ENCODE peak calls at places on chromosome X, in nine cellular contexts. H is heart right ventricle; J is CD4-positive, alpha-beta T cell; N is nephron progenitor cell; M is fibroblast of pulmonary artery; D is tibial nerve; T is IMR-90; K is endothelial cell; I is RWPE1. W is an unnamed sample.

GRCh38 chrX:261167-261857 is 19.9 kb upstream of the PLCXD1 start:
- DNase-seq in H (peak), J (no peak), N (peak), M (peak), D (no peak), T (peak), K (no peak), I (no peak), W (no peak)

GRCh38 chrX:122586831-122587230 is 597.2 kb upstream of the GRIA3 start:
- DNase-seq in H (no peak), J (no peak), N (no peak), M (peak), D (no peak), T (no peak), K (no peak), I (no peak), W (no peak)

GRCh38 chrX:142156567-142156966 is 48.5 kb downstream of the MAGEC2 start:
- DNase-seq in H (no peak), J (no peak), N (peak), M (no peak), D (no peak), T (no peak), K (no peak), I (no peak), W (no peak)

GRCh38 chrX:56765816-56766553 is 36.9 kb downstream of the NBDY start:
- DNase-seq in H (no peak), J (no peak), N (no peak), M (peak), D (no peak), T (no peak), K (no peak), I (no peak), W (no peak)

GRCh38 chrX:126170715-126171114 is 4.6 kb upstream of the DCAF12L2 start:
- DNase-seq in H (no peak), J (no peak), N (no peak), M (no peak), D (no peak), T (no peak), K (no peak), I (no peak), W (no peak)

GRCh38 chrX:153590961-153591956 is 7.7 kb downstream of the CCNQ start:
- DNase-seq in H (no peak), J (no peak), N (no peak), M (no peak), D (no peak), T (no peak), K (no peak), I (no peak), W (no peak)

GRCh38 chrX:149527705-149528104 is 13.1 kb upstream of the EOLA1 start:
- DNase-seq in H (no peak), J (no peak), N (no peak), M (peak), D (no peak), T (peak), K (peak), I (peak), W (no peak)

GRCh38 chrX:115491766-115492165 is 69.2 kb upstream of the PLS3 start:
- DNase-seq in H (no peak), J (no peak), N (no peak), M (peak), D (no peak), T (peak), K (no peak), I (no peak), W (no peak)

GRCh38 chrX:11678174-11678573 is 12.5 kb upstream of the ARHGAP6 start:
- DNase-seq in H (no peak), J (no peak), N (no peak), M (no peak), D (no peak), T (no peak), K (peak), I (no peak), W (no peak)

GRCh38 chrX:115897956-115898355 is 272.6 kb upstream of the AGTR2 start:
- DNase-seq in H (no peak), J (no peak), N (no peak), M (no peak), D (no peak), T (no peak), K (no peak), I (no peak), W (no peak)

GRCh38 chrX:19747672-19748610 is 139.5 kb downstream of the SH3KBP1 start:
- DNase-seq in H (no peak), J (peak), N (no peak), M (no peak), D (no peak), T (no peak), K (no peak), I (no peak), W (no peak)

GRCh38 chrX:74853255-74853654 is 72.0 kb downstream of the NEXMIF start:
- DNase-seq in H (no peak), J (no peak), N (no peak), M (no peak), D (no peak), T (no peak), K (no peak), I (no peak), W (no peak)

GRCh38 chrX:46400530-46400929 is 144.7 kb downstream of the ZNF674 start:
- DNase-seq in H (no peak), J (no peak), N (no peak), M (no peak), D (no peak), T (no peak), K (no peak), I (no peak), W (no peak)

GRCh38 chrX:151679798-151680427 is 15.3 kb upstream of the PRRG3 start:
- DNase-seq in H (no peak), J (no peak), N (no peak), M (no peak), D (no peak), T (no peak), K (no peak), I (no peak), W (no peak)

GRCh38 chrX:31550169-31550568 is 478.3 kb upstream of the FTHL17 start:
- DNase-seq in H (no peak), J (no peak), N (no peak), M (no peak), D (no peak), T (no peak), K (no peak), I (no peak), W (no peak)

GRCh38 chrX:95071621-95072020 is 1397.6 kb downstream of the FAM133A start:
- DNase-seq in H (no peak), J (no peak), N (no peak), M (no peak), D (no peak), T (peak), K (no peak), I (no peak), W (no peak)

GRCh38 chrX:31353095-31353494 is 281.3 kb upstream of the FTHL17 start:
- DNase-seq in H (no peak), J (no peak), N (no peak), M (peak), D (no peak), T (peak), K (no peak), I (peak), W (no peak)

GRCh38 chrX:101685923-101686322 is 26.3 kb upstream of the ARMCX2 start:
- DNase-seq in H (no peak), J (no peak), N (no peak), M (no peak), D (no peak), T (no peak), K (no peak), I (no peak), W (no peak)

GRCh38 chrX:40299502-40300118 is 201.9 kb upstream of the BCOR start:
- DNase-seq in H (no peak), J (no peak), N (no peak), M (no peak), D (no peak), T (no peak), K (no peak), I (no peak), W (no peak)

GRCh38 chrX:76428243-76429130 is 977 bp downstream of the MAGEE1 start:
- DNase-seq in H (no peak), J (peak), N (peak), M (no peak), D (no peak), T (no peak), K (peak), I (no peak), W (no peak)

GRCh38 chrX:124719060-124719459 is 372.7 kb downstream of the SH2D1A start:
- DNase-seq in H (no peak), J (no peak), N (no peak), M (no peak), D (no peak), T (no peak), K (no peak), I (no peak), W (peak)

GRCh38 chrX:17395154-17395553 is 20.2 kb downstream of the NHS start:
- DNase-seq in H (no peak), J (no peak), N (no peak), M (no peak), D (no peak), T (no peak), K (no peak), I (no peak), W (no peak)

GRCh38 chrX:71177327-71177726 is 32.7 kb downstream of the NLGN3 start:
- DNase-seq in H (no peak), J (no peak), N (no peak), M (no peak), D (no peak), T (no peak), K (no peak), I (no peak), W (no peak)

GRCh38 chrX:13627306-13627705 is 25.6 kb upstream of the TCEANC start:
- DNase-seq in H (no peak), J (no peak), N (no peak), M (no peak), D (no peak), T (no peak), K (no peak), I (no peak), W (no peak)

GRCh38 chrX:96538104-96538725 is 146.4 kb upstream of the DIAPH2 start:
- DNase-seq in H (no peak), J (no peak), N (no peak), M (no peak), D (no peak), T (no peak), K (no peak), I (peak), W (no peak)

DNA sequence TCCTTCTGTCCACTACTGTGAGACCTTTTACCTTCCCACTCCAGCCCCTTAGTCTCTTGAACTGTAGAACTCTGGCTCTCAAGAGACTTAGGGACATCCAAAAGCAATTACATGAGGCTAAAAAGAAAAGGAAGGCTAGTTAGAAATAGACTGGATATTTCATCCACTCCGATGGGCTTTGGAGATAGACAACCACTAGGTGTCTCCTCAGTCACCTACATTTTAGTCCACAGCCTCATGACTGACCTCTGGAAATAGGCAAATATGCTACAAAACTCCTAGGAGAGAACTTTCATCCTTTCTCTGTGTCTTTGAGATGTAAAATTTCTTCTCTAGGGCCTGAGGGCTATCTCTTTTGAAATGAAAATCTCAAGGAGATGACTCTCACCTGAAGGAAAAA is 45.1 kb upstream of the LAMP2 start:
- DNase-seq in H (no peak), J (no peak), N (no peak), M (peak), D (no peak), T (peak), K (peak), I (peak), W (no peak)
- TF ChIP-seq CTCF in H (no peak), J (no peak), N (no peak), M (peak), D (no peak), T (peak), K (no peak), I (no peak), W (peak)

GRCh38 chrX:34300871-34301270 is 168.8 kb upstream of the FAM47A start:
- DNase-seq in H (peak), J (no peak), N (peak), M (peak), D (no peak), T (peak), K (peak), I (peak), W (peak)
- TF ChIP-seq CTCF in H (peak), J (no peak), N (peak), M (peak), D (peak), T (peak), K (peak), I (peak), W (peak)

GRCh38 chrX:102930990-102931756 is 5.9 kb upstream of the RAB40AL start:
- DNase-seq in H (no peak), J (no peak), N (no peak), M (no peak), D (no peak), T (peak), K (no peak), I (peak), W (no peak)

DNA sequence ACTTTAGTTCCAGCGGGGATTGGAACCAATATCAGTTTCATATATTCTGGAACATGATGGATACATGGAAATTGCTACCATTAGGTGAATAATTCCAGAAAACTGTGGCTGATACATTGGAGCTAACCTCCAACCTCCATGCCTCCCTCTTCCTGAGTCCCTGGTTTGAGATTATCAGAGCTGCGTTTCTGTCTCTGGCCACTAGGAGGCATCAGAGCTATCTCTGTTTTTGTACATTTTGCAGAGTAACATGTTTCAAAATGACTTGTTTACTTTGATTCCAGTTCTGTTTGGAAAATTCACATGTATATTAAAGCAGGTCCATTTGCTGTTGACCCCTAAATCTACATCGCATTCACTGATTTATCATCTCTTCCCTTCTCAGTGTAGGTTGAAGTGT is 2.4 kb upstream of the RAB40AL start:
- DNase-seq in H (no peak), J (peak), N (peak), M (peak), D (peak), T (peak), K (peak), I (no peak), W (no peak)
- TF ChIP-seq CTCF in H (peak), J (peak), N (peak), M (peak), D (peak), T (peak), K (peak), I (peak), W (peak)

GRCh38 chrX:41796050-41796449 is 72.1 kb downstream of the GPR82 start:
- DNase-seq in H (no peak), J (no peak), N (no peak), M (no peak), D (no peak), T (no peak), K (no peak), I (no peak), W (no peak)

GRCh38 chrX:41802958-41803357 is 79.0 kb downstream of the GPR82 start:
- DNase-seq in H (no peak), J (no peak), N (no peak), M (no peak), D (no peak), T (no peak), K (no peak), I (no peak), W (no peak)

GRCh38 chrX:41796577-41796976 is 72.6 kb downstream of the GPR82 start:
- DNase-seq in H (no peak), J (no peak), N (no peak), M (no peak), D (no peak), T (no peak), K (no peak), I (no peak), W (no peak)

GRCh38 chrX:41799661-41800060 is 75.7 kb downstream of the GPR82 start:
- DNase-seq in H (no peak), J (no peak), N (no peak), M (no peak), D (no peak), T (no peak), K (no peak), I (no peak), W (no peak)
- TF ChIP-seq CTCF in H (no peak), J (no peak), N (no peak), M (no peak), D (no peak), T (no peak), K (no peak), I (no peak), W (no peak)

GRCh38 chrX:86805241-86805640 is 657.0 kb downstream of the DACH2 start:
- DNase-seq in H (no peak), J (no peak), N (no peak), M (no peak), D (no peak), T (no peak), K (no peak), I (no peak), W (no peak)

DNA sequence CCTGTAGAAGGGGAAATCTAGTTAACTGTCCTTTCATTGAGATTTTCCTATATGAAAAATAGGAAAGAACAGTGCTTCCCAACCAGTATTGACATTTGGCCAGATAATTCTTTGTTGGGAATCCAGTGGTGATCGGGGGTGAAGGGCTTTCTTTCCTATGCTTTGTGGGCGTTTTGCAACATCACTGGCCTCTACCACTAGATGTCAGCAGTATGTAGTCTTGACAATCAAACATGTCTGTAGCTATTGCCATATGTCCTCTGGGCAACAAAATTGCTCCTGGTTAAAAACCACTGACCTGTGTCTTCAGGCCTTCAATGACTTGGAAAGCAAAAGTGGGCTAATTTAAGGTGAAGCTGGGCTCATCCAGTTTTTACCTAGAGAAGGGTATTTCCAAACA is 658.5 kb downstream of the DACH2 start:
- DNase-seq in H (no peak), J (no peak), N (peak), M (no peak), D (no peak), T (peak), K (peak), I (no peak), W (peak)
- TF ChIP-seq CTCF in H (peak), J (no peak), N (peak), M (peak), D (no peak), T (peak), K (no peak), I (peak), W (peak)

DNA sequence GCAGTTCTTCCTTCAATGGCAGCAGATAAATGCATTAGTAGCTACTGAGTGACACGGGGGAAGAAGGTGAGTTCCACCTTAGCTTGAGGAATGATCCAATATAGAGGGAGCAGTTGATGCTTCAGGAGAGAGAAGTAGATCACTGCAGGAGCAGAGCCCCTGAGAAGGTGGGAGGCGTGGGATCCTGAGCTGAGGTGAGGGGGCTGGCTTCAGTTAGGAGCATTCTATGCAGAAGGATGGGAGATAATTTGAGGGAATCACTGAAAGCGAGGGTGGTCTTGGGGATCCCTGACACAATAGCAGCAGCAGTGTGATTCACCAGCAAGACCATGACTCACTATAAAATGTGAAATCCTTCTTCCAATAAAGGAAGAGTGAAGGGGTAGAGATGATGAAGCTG is 48.0 kb downstream of the XAGE2 start:
- DNase-seq in H (no peak), J (no peak), N (no peak), M (no peak), D (no peak), T (no peak), K (no peak), I (no peak), W (no peak)
- TF ChIP-seq CTCF in H (no peak), J (no peak), N (no peak), M (no peak), D (no peak), T (no peak), K (no peak), I (no peak), W (no peak)

W was measured in LNCaP clone FGC.